ENCODE peak calls at places on chromosomes 16 and 17, in nine cellular contexts. C is psoas muscle; Z is right lobe of liver; U is MM.1S; Y is cardiac muscle cell; S is effector memory CD4-positive, alpha-beta T cell; W is RWPE1; A is spleen; F is GM23338. D is an unnamed sample.

GRCh38 chr16:57906385-57907316 is 64.3 kb downstream of the CNGB1 start:
- DNase-seq in U (no peak), A (no peak), Z (no peak), S (no peak), W (no peak), C (no peak), F (peak), Y (peak), D (no peak)

GRCh38 chr16:1758923-1759322 is 12.4 kb downstream of the NME3 start:
- DNase-seq in Z (no peak), F (no peak), Y (no peak), A (peak), S (no peak), W (no peak), U (no peak), C (no peak), D (no peak)

GRCh38 chr17:49645654-49646053 is 32.2 kb downstream of the SPOP start:
- DNase-seq in Y (no peak), F (no peak), A (no peak), Z (no peak), U (no peak), W (no peak), S (no peak), C (no peak), D (no peak)

GRCh38 chr17:28575126-28575795 is 1.4 kb downstream of the ALDOC start:
- DNase-seq in W (no peak), S (no peak), F (peak), Y (no peak), A (no peak), Z (no peak), C (no peak), U (no peak), D (no peak)

GRCh38 chr16:30985401-30986128 is 558 bp downstream of the HSD3B7 start:
- DNase-seq in A (no peak), Z (peak), C (peak), Y (peak), S (no peak), W (peak), F (peak), U (no peak), D (no peak)

GRCh38 chr16:53506254-53506653 is 3.2 kb upstream of the AKTIP start:
- DNase-seq in F (no peak), C (no peak), A (peak), S (no peak), Y (no peak), W (no peak), Z (no peak), U (no peak), D (no peak)

GRCh38 chr16:19874816-19875546 is 9.7 kb downstream of the GPRC5B start:
- DNase-seq in W (no peak), U (no peak), S (no peak), Z (no peak), C (no peak), A (no peak), Y (no peak), F (no peak), D (no peak)

GRCh38 chr17:61307905-61308886 is 91.4 kb upstream of the TBX2 start:
- DNase-seq in W (no peak), F (peak), Z (no peak), A (no peak), C (no peak), S (no peak), Y (no peak), U (no peak), D (no peak)

GRCh38 chr16:3508736-3509135 is 7.9 kb downstream of the CLUAP1 start:
- DNase-seq in U (no peak), C (no peak), S (no peak), Z (no peak), A (no peak), Y (no peak), F (no peak), W (no peak), D (no peak)

GRCh38 chr17:78697122-78697845 is 84.8 kb downstream of the CYTH1 start:
- DNase-seq in Z (no peak), U (no peak), F (no peak), Y (no peak), A (no peak), C (no peak), W (no peak), S (no peak), D (no peak)

GRCh38 chr16:12646490-12647274 is 157.0 kb downstream of the CPPED1 start:
- DNase-seq in Z (peak), U (peak), S (no peak), Y (no peak), W (no peak), F (no peak), A (no peak), C (no peak), D (no peak)

GRCh38 chr16:81780350-81780749 is 1.3 kb downstream of the PLCG2 start:
- DNase-seq in S (no peak), Y (no peak), Z (no peak), F (no peak), W (no peak), A (no peak), U (no peak), C (no peak), D (no peak)

GRCh38 chr16:81775570-81775969 is 3.5 kb upstream of the PLCG2 start:
- DNase-seq in A (no peak), Z (no peak), Y (no peak), U (no peak), C (no peak), S (no peak), F (no peak), W (no peak), D (no peak)

GRCh38 chr16:81778231-81778630 is 860 bp upstream of the PLCG2 start:
- DNase-seq in C (no peak), A (peak), Z (no peak), U (no peak), W (no peak), F (no peak), Y (no peak), S (no peak), D (no peak)

GRCh38 chr16:81778861-81779539 is at the start of gene PLCG2:
- DNase-seq in A (peak), S (peak), F (peak), Y (peak), C (peak), U (peak), Z (peak), W (peak), D (peak)

DNA sequence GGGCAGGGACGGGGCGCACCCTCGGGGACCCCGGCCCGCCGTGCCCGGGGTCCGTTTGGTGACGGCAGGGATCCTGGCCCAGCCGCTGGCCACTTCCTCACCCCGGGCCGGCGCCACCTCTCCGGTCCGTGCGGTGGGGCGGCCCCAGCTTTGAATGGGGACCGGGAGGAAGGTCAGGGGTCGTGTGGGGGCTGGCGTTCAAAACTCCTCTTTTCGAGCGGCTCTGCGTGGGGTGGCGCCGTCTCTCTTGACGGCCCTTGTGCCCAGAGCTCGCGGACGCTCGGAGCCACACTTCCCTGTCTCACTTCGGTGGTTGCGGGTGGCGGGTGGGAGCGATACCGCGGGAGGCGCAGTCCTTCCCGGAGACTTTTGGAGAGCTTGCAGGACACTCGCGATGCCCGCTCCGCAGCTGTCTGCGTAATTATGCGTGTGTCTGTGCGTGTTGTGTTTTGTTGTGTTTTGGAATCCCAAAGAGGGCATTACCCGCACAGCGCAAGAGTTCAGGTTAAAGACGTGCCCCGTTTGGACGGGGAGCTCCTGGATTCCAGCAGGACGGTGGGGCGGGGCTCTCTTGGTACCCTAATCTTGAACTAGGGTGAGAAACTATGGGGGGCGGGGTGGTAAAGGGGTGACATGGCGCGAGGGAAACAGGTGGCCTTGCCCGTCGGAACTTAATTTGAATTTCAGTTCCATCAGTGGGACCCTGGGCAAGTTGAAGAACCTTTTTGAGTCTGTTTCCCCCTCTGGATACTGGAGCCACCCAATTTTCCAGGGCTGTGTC is 639 bp downstream of the PLCG2 start:
- DNase-seq in C (peak), F (peak), U (no peak), W (no peak), Y (no peak), Z (peak), A (peak), S (no peak), D (no peak)
- H3K27ac ChIP-seq in C (no peak), F (no peak), U (no peak), W (no peak), Y (no peak), Z (peak), A (peak), S (no peak), D (no peak)

GRCh38 chr17:42142371-42142896 is 12.4 kb downstream of the RAB5C start:
- DNase-seq in Y (peak), S (no peak), U (no peak), Z (no peak), W (no peak), F (no peak), A (no peak), C (peak), D (no peak)
- H3K27ac ChIP-seq in Y (peak), S (no peak), U (no peak), Z (no peak), W (no peak), F (no peak), A (peak), C (peak), D (no peak)

DNA sequence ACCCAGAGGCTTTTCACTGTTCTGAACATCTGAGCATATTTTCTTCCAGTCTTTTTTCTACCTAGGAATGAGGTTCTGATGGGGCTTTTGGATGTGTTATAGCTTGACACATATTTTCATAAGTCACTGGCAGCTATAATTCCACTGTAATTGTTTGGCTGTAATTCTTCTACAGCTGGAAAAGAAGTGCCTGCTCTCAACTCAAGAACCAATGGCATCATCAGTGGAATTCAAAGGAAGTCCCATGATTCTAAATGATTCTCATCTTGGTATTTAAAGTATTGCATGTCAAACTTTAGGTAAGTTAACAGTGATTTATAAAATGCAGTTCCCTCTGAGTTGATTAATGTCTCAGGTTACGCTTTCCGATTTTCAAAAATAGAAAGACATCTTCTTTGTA is 16.8 kb downstream of the WIPI1 start:
- DNase-seq in A (no peak), F (no peak), Y (no peak), Z (no peak), U (no peak), W (no peak), S (no peak), C (no peak), D (no peak)
- H3K27ac ChIP-seq in A (peak), F (no peak), Y (no peak), Z (no peak), U (peak), W (no peak), S (no peak), C (peak), D (no peak)

GRCh38 chr16:87543436-87544191 is 50.8 kb upstream of the ZCCHC14 start:
- DNase-seq in Y (no peak), Z (no peak), F (no peak), A (no peak), S (no peak), W (no peak), U (no peak), C (no peak), D (no peak)
- H3K27ac ChIP-seq in Y (no peak), Z (no peak), F (no peak), A (no peak), S (no peak), W (no peak), U (no peak), C (no peak), D (no peak)

GRCh38 chr17:62674841-62675240 is 47.4 kb downstream of the MRC2 start:
- DNase-seq in W (no peak), F (no peak), Y (no peak), Z (no peak), C (no peak), A (no peak), U (no peak), S (no peak), D (no peak)

GRCh38 chr17:62675260-62675659 is 47.8 kb downstream of the MRC2 start:
- DNase-seq in Y (no peak), A (no peak), W (no peak), C (peak), S (no peak), U (no peak), F (no peak), Z (no peak), D (no peak)

GRCh38 chr17:62673614-62674362 is 46.3 kb downstream of the MRC2 start:
- DNase-seq in C (peak), W (no peak), Z (no peak), U (no peak), Y (no peak), A (peak), F (no peak), S (no peak), D (no peak)

GRCh38 chr17:62675701-62676100 is 48.2 kb downstream of the MRC2 start:
- DNase-seq in Z (no peak), F (no peak), Y (no peak), U (no peak), W (no peak), S (no peak), A (no peak), C (no peak), D (no peak)

GRCh38 chr17:62674363-62674739 is 46.9 kb downstream of the MRC2 start:
- DNase-seq in A (no peak), U (no peak), S (no peak), W (no peak), C (no peak), Z (no peak), F (no peak), Y (no peak), D (no peak)
- H3K27ac ChIP-seq in A (no peak), U (no peak), S (no peak), W (peak), C (no peak), Z (no peak), F (no peak), Y (no peak), D (no peak)

DNA sequence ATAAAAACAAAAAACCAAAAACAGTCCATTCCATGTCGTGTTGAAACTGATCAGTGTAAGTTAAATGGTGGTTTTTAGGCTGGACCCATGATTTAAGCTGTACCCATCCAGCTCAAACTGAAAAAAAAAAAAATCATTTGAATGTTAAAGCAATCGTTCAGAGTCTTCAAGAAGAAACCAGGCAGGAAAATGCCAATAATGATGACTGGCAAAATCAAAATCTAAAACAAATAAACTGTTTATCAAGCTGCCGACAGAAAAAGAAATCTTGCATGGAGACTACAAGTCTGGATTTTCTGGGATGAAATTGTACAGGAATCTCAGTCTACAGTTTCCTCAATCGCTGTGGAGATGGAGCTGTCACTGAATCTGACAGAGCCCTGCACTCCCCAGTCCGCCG is 40.7 kb downstream of the SOST start:
- DNase-seq in F (no peak), A (no peak), Z (no peak), U (no peak), C (no peak), S (no peak), Y (no peak), W (no peak), D (no peak)
- H3K27ac ChIP-seq in F (peak), A (no peak), Z (no peak), U (no peak), C (no peak), S (no peak), Y (no peak), W (no peak), D (no peak)

DNA sequence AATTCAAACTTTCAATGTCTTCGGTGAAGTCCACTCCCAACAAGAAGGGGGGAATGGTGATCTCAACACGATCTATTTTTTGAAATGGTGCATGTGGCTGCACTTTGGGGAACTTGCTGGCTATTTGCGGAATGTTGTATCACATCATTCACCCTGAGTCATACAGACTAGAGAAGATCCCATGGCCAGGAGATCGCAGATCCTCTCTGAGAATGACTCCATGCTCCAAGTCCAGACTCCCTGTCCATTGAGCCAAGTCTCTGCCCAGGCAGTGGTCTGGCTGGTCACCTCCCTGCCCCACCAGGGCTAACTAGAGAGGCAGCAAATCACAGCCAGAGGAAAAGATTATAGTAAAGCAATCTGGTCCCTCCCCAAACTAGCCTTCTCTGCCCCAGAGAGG is 120.5 kb downstream of the XYLT1 start:
- DNase-seq in Z (no peak), F (no peak), A (peak), C (no peak), W (no peak), U (no peak), S (no peak), Y (no peak), D (no peak)
- H3K27ac ChIP-seq in Z (no peak), F (no peak), A (peak), C (no peak), W (no peak), U (no peak), S (no peak), Y (no peak), D (no peak)

D was measured in foreskin keratinocyte.